ENCODE peak calls at places on chromosomes 13 and 19, in four cellular contexts. One of them, this sample, is unnamed.

GRCh38 chr13:59356607-59357006 is 807.1 kb downstream of the DIAPH3 start:
- DNase-seq in HepG2: no peak
- DNase-seq in K562: no peak
- DNase-seq in GM12878: no peak
- DNase-seq in this sample: no peak

GRCh38 chr13:114149774-114150740 is 17.6 kb upstream of the RASA3 start:
- DNase-seq in HepG2: no peak
- DNase-seq in GM12878: no peak
- DNase-seq in K562: no peak
- DNase-seq in this sample: no peak

GRCh38 chr13:82962422-82962821 is 919.9 kb downstream of the SLITRK1 start:
- DNase-seq in K562: no peak
- DNase-seq in HepG2: no peak
- DNase-seq in GM12878: no peak
- DNase-seq in this sample: no peak

GRCh38 chr19:17553256-17553655 is 2.2 kb upstream of the COLGALT1 start:
- DNase-seq in GM12878: no peak
- DNase-seq in K562: no peak
- DNase-seq in HepG2: no peak
- DNase-seq in this sample: no peak

GRCh38 chr19:35138305-35138799 is 272 bp upstream of the FXYD1 start:
- DNase-seq in K562: no peak
- DNase-seq in GM12878: no peak
- DNase-seq in HepG2: no peak
- DNase-seq in this sample: no peak

GRCh38 chr13:112213467-112214245 is 146.7 kb downstream of the SOX1 start:
- DNase-seq in K562: no peak
- DNase-seq in GM12878: no peak
- DNase-seq in HepG2: peak; percentile 28
- DNase-seq in this sample: peak; percentile 7

GRCh38 chr13:42078113-42078769 is 29.8 kb downstream of the DGKH start:
- DNase-seq in GM12878: no peak
- DNase-seq in HepG2: peak; percentile 23
- DNase-seq in K562: no peak
- DNase-seq in this sample: no peak

GRCh38 chr13:99133230-99133629 is 67.4 kb upstream of the UBAC2 start:
- DNase-seq in HepG2: no peak
- DNase-seq in K562: no peak
- DNase-seq in GM12878: no peak
- DNase-seq in this sample: no peak

GRCh38 chr19:39738809-39739208 is 980 bp upstream of the CLC start:
- DNase-seq in K562: no peak
- DNase-seq in GM12878: no peak
- DNase-seq in HepG2: no peak
- DNase-seq in this sample: no peak

GRCh38 chr13:32026619-32027018 is 5.0 kb upstream of the FRY start:
- DNase-seq in HepG2: no peak
- DNase-seq in K562: no peak
- DNase-seq in GM12878: no peak
- DNase-seq in this sample: no peak

GRCh38 chr13:27341616-27342015 is 71.0 kb downstream of the RASL11A start:
- DNase-seq in GM12878: no peak
- DNase-seq in HepG2: no peak
- DNase-seq in K562: peak; percentile 17
- DNase-seq in this sample: no peak

GRCh38 chr19:47107201-47107952 is 6.2 kb downstream of the ZC3H4 start:
- DNase-seq in HepG2: peak; percentile 93
- DNase-seq in GM12878: no peak
- DNase-seq in K562: peak; percentile 2
- DNase-seq in this sample: no peak

GRCh38 chr19:1322198-1322981 is 36.7 kb downstream of the EFNA2 start:
- DNase-seq in GM12878: no peak
- DNase-seq in K562: no peak
- DNase-seq in HepG2: no peak
- DNase-seq in this sample: no peak

GRCh38 chr19:37484406-37485115 is 15.4 kb downstream of the ZNF570 start:
- DNase-seq in GM12878: no peak
- DNase-seq in HepG2: no peak
- DNase-seq in K562: no peak
- DNase-seq in this sample: no peak

GRCh38 chr19:51006406-51006805 is 5.0 kb upstream of the KLK8 start:
- DNase-seq in GM12878: no peak
- DNase-seq in HepG2: no peak
- DNase-seq in K562: no peak
- DNase-seq in this sample: no peak

GRCh38 chr13:110916671-110917142 is 1.8 kb upstream of the ANKRD10 start:
- DNase-seq in HepG2: no peak
- DNase-seq in GM12878: no peak
- DNase-seq in K562: no peak
- DNase-seq in this sample: no peak

GRCh38 chr13:34030782-34031181 is 212.8 kb downstream of the RFC3 start:
- DNase-seq in GM12878: no peak
- DNase-seq in HepG2: no peak
- DNase-seq in K562: no peak
- DNase-seq in this sample: no peak

GRCh38 chr13:48151766-48152165 is 56.9 kb upstream of the MED4 start:
- DNase-seq in GM12878: no peak
- DNase-seq in K562: no peak
- DNase-seq in HepG2: no peak
- DNase-seq in this sample: no peak

GRCh38 chr13:89726690-89727435 is 1620.6 kb upstream of the MIR17HG start:
- DNase-seq in K562: no peak
- DNase-seq in HepG2: no peak
- DNase-seq in GM12878: no peak
- DNase-seq in this sample: no peak

GRCh38 chr19:1132625-1133383 is 29.0 kb downstream of the GPX4 start:
- DNase-seq in GM12878: no peak
- DNase-seq in K562: no peak
- DNase-seq in HepG2: no peak
- DNase-seq in this sample: no peak

GRCh38 chr13:39567569-39567968 is 35.4 kb downstream of the LHFPL6 start:
- DNase-seq in HepG2: no peak
- DNase-seq in GM12878: no peak
- DNase-seq in K562: no peak
- DNase-seq in this sample: no peak

GRCh38 chr13:39566216-39566869 is 36.6 kb downstream of the LHFPL6 start:
- DNase-seq in GM12878: no peak
- DNase-seq in K562: no peak
- DNase-seq in HepG2: no peak
- DNase-seq in this sample: no peak

GRCh38 chr13:39561971-39562370 is 41.0 kb downstream of the LHFPL6 start:
- DNase-seq in K562: no peak
- DNase-seq in HepG2: no peak
- DNase-seq in GM12878: no peak
- DNase-seq in this sample: no peak

GRCh38 chr13:39559838-39560237 is 43.2 kb downstream of the LHFPL6 start:
- DNase-seq in HepG2: no peak
- DNase-seq in K562: no peak
- DNase-seq in GM12878: no peak
- DNase-seq in this sample: no peak

GRCh38 chr13:39565036-39565949 is 37.7 kb downstream of the LHFPL6 start:
- DNase-seq in K562: no peak
- DNase-seq in HepG2: peak; percentile 1
- DNase-seq in GM12878: no peak
- DNase-seq in this sample: no peak
- TF ChIP-seq TARDBP in K562: no peak
- TF ChIP-seq TARDBP in HepG2: no peak
- TF ChIP-seq TARDBP in GM12878: no peak
- TF ChIP-seq TARDBP in this sample: no peak

DNA sequence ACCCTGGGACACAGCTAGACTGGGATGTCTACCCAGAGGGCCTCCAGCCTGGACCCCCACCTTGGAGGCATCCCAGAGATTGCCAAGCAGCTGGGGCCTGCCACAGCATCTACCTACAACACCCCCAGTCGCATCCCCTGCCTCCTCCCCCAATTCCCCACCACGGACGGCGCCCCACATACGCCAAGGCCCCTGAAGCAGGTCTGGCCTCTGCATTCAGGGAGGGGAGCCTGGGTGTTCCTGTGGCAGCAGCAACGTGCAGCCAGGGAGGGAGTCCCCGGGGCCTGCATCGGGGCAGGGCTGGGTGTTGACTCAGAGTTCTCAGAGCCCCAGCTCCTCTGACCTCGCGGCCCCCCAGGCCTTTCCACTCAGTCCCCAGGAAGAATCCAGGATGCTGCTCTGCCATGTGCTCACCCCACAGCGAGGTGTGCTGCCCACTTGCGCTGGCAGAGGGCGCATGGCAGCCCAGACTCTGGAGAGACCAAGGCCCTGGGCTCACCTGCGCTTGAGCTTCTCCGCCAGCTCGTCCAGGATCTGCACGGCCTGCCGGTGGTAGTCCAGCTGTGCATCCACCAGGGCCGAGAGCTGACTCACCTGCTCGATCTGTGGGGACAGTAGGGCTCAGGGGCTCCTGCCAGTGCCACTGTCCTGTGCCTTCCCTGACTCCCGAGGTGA is 19.6 kb downstream of the MPND start:
- DNase-seq in GM12878: no peak
- DNase-seq in HepG2: no peak
- DNase-seq in K562: no peak
- DNase-seq in this sample: no peak
- TF ChIP-seq TARDBP in GM12878: no peak
- TF ChIP-seq TARDBP in HepG2: no peak
- TF ChIP-seq TARDBP in K562: no peak
- TF ChIP-seq TARDBP in this sample: no peak

GRCh38 chr19:53927745-53928144 is 18.7 kb downstream of the CACNG7 start:
- DNase-seq in HepG2: peak; percentile 33
- DNase-seq in GM12878: no peak
- DNase-seq in K562: peak; percentile 52
- DNase-seq in this sample: peak; percentile 50
- TF ChIP-seq TARDBP in HepG2: no peak
- TF ChIP-seq TARDBP in GM12878: no peak
- TF ChIP-seq TARDBP in K562: no peak
- TF ChIP-seq TARDBP in this sample: no peak

GRCh38 chr19:55173717-55174409 is 6.2 kb downstream of the SYT5 start:
- DNase-seq in K562: peak; percentile 90
- DNase-seq in GM12878: no peak
- DNase-seq in HepG2: peak; percentile 39
- DNase-seq in this sample: peak; percentile 83

GRCh38 chr19:55176116-55176515 is 4.0 kb downstream of the SYT5 start:
- DNase-seq in GM12878: no peak
- DNase-seq in HepG2: no peak
- DNase-seq in K562: no peak
- DNase-seq in this sample: no peak

GRCh38 chr19:55174425-55175116 is 5.5 kb downstream of the SYT5 start:
- DNase-seq in HepG2: no peak
- DNase-seq in GM12878: no peak
- DNase-seq in K562: no peak
- DNase-seq in this sample: no peak

GRCh38 chr19:55173186-55173716 is 6.8 kb upstream of the DNAAF3 start:
- DNase-seq in K562: no peak
- DNase-seq in GM12878: no peak
- DNase-seq in HepG2: no peak
- DNase-seq in this sample: no peak

DNA sequence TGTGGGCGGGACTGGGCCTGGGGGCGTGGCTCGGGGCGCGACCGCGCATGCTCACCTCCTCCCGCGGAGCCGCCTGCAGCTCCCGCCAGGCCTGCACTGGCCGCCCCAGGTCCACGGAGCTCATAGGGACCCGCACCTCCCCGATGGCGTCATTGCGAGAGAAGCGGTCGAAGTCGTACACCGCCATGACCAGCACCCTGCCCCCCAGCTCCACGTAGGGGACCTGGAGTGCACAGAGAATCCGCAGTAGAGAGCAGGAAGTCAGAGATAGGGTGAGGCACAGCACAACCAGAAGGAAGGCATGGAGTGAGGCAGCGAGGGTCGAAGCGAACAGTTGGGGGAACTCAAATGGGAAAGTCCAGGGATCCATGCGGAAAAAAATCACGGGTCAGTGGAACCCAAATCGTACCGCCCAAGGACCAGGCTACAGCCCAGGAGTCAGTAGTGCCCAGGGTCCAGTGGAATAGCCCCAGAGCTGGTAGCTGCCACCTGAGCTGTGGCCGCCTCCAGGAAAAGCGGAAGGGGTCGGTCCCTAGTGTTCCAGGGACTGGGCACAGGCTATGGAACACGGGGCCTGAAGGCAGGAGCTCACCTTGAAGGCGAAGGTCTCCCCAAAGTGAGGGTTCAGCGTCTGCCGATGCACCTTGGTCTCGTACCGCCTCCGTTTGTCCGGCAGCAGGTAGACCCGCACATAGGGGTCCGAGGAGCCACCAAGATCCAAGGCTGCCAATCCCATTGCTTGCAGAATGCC is 4.8 kb downstream of the SYT5 start:
- DNase-seq in GM12878: no peak
- DNase-seq in K562: peak; percentile 94
- DNase-seq in HepG2: no peak
- DNase-seq in this sample: no peak
- TF ChIP-seq TARDBP in GM12878: no peak
- TF ChIP-seq TARDBP in K562: no peak
- TF ChIP-seq TARDBP in HepG2: no peak
- TF ChIP-seq TARDBP in this sample: no peak

DNA sequence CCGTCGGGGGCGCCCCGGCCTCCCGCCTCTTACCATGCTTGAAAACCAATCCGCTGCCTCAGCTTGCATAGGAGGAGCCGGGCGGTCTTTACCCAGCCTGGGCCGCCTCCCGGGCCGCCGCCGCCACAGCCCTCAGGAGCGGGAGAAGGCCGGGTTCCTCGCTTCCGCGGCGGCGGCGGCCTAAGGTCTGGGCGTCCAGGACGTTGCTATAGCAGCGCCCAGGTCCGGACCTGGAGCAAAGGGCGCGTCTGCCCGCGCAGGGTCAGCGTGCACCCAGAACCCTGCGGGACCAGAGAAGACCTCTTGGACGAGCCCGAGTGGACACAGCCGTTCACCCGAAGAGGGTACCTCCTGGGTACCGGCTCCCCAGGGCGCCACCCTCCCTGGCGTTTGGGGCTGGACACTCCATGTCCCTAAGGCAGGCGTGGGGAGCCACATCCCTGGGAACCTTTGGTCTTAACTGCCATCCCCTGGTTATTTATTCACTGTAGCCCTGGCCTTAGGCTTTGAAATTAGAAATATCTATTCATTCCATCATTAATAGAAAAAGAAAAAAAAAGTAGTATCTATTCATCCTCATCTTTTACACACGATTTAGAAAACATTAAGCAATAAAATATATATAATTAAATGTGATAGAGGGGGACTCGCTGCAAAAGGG is 2.4 kb downstream of the DZIP1 start:
- DNase-seq in GM12878: no peak
- DNase-seq in HepG2: peak; percentile 44
- DNase-seq in K562: no peak
- DNase-seq in this sample: no peak
- TF ChIP-seq TARDBP in GM12878: no peak
- TF ChIP-seq TARDBP in HepG2: no peak
- TF ChIP-seq TARDBP in K562: no peak
- TF ChIP-seq TARDBP in this sample: no peak